ENCODE peak calls at places on chromosomes 7 and 10, in four cellular contexts. R, A, M and W are unnamed samples.

GRCh38 chr10:25023278-25023677 is 6.9 kb downstream of the THNSL1 start:
- DNase-seq in M (no peak), A (no peak), R (no peak), W (peak)

GRCh38 chr10:7622969-7623368 is 43.8 kb downstream of the ITIH5 start:
- DNase-seq in R (no peak), M (no peak), A (no peak), W (no peak)

GRCh38 chr7:114409750-114410149 is 4.9 kb upstream of the FOXP2 start:
- DNase-seq in R (peak), A (no peak), M (no peak), W (no peak)

GRCh38 chr7:122137291-122138077 is 6.6 kb downstream of the AASS start:
- DNase-seq in A (no peak), R (peak), M (no peak), W (peak)

GRCh38 chr7:32462966-32463365 is 27.2 kb downstream of the LSM5 start:
- DNase-seq in M (no peak), R (no peak), A (no peak), W (no peak)

GRCh38 chr7:115924398-115924797 is 106.2 kb downstream of the TFEC start:
- DNase-seq in A (no peak), M (no peak), R (no peak), W (no peak)

GRCh38 chr10:83212632-83213349 is 926.5 kb upstream of the GHITM start:
- DNase-seq in A (no peak), R (peak), M (peak), W (no peak)

GRCh38 chr7:4694653-4695335 is 12.7 kb downstream of the FOXK1 start:
- DNase-seq in R (no peak), A (peak), M (no peak), W (peak)

GRCh38 chr10:72802291-72803118 is 91.0 kb upstream of the OIT3 start:
- DNase-seq in A (no peak), R (peak), M (no peak), W (peak)

GRCh38 chr10:104521901-104522827 is 118.9 kb upstream of the SORCS3 start:
- DNase-seq in M (no peak), R (no peak), A (no peak), W (no peak)

GRCh38 chr7:1666251-1666778 is 3.8 kb upstream of the ELFN1 start:
- DNase-seq in A (no peak), R (no peak), M (no peak), W (no peak)

GRCh38 chr10:72254891-72255568 is 18.7 kb upstream of the DDIT4 start:
- DNase-seq in R (peak), M (no peak), A (peak), W (peak)

GRCh38 chr10:32036922-32037321 is 19.3 kb downstream of the KIF5B start:
- DNase-seq in R (peak), A (no peak), M (no peak), W (no peak)

GRCh38 chr7:140196361-140197217 is 19.8 kb upstream of the KDM7A start:
- DNase-seq in A (peak), M (no peak), R (no peak), W (peak)

GRCh38 chr7:32616625-32617024 is 121.3 kb downstream of the AVL9 start:
- DNase-seq in M (peak), R (peak), A (peak), W (peak)

GRCh38 chr10:100662067-100662466 is 83.3 kb upstream of the PAX2 start:
- DNase-seq in M (no peak), A (no peak), R (no peak), W (no peak)

GRCh38 chr7:140085447-140085846 is 22.7 kb upstream of the PARP12 start:
- DNase-seq in A (no peak), M (no peak), R (no peak), W (no peak)

GRCh38 chr10:68296833-68297232 is 35.0 kb upstream of the HNRNPH3 start:
- DNase-seq in M (no peak), R (no peak), A (no peak), W (no peak)

GRCh38 chr7:120857558-120858298 is at the start of gene TSPAN12:
- DNase-seq in R (peak), M (no peak), A (peak), W (peak)

GRCh38 chr7:6430271-6430940 is 17.3 kb downstream of the DAGLB start:
- DNase-seq in R (peak), M (no peak), A (no peak), W (peak)

GRCh38 chr7:149713731-149714068 is 59.7 kb downstream of the ZNF467 start:
- DNase-seq in M (no peak), R (no peak), A (no peak), W (no peak)

GRCh38 chr7:121084256-121084655 is 95.7 kb downstream of the CPED1 start:
- DNase-seq in R (peak), M (no peak), A (no peak), W (peak)

GRCh38 chr7:98133621-98134266 is 27.1 kb downstream of the LMTK2 start:
- DNase-seq in R (peak), M (peak), A (no peak), W (peak)

GRCh38 chr10:61662794-61663259 is at the start of gene CABCOCO1:
- DNase-seq in A (peak), M (no peak), R (peak), W (peak)

GRCh38 chr7:78307892-78308291 is 509.3 kb downstream of the PHTF2 start:
- DNase-seq in R (no peak), A (no peak), M (no peak), W (no peak)

GRCh38 chr10:68496072-68496471 is 24.3 kb upstream of the DNA2 start:
- DNase-seq in M (no peak), A (no peak), R (no peak), W (no peak)

GRCh38 chr7:128931965-128932861 is 5.5 kb upstream of the IRF5 start:
- DNase-seq in M (no peak), A (no peak), R (no peak), W (no peak)

GRCh38 chr10:23373156-23373555 is 28.6 kb upstream of the C10orf67 start:
- DNase-seq in R (peak), M (peak), A (no peak), W (no peak)

GRCh38 chr10:43881657-43882056 is 233.0 kb upstream of the ZNF32 start:
- DNase-seq in A (no peak), M (no peak), R (no peak), W (no peak)

GRCh38 chr7:138243430-138243829 is 167.2 kb downstream of the AKR1D1 start:
- DNase-seq in R (peak), M (no peak), A (no peak), W (peak)

GRCh38 chr10:73218466-73219191 is 28.4 kb downstream of the DNAJC9 start:
- DNase-seq in M (no peak), R (peak), A (no peak), W (peak)

DNA sequence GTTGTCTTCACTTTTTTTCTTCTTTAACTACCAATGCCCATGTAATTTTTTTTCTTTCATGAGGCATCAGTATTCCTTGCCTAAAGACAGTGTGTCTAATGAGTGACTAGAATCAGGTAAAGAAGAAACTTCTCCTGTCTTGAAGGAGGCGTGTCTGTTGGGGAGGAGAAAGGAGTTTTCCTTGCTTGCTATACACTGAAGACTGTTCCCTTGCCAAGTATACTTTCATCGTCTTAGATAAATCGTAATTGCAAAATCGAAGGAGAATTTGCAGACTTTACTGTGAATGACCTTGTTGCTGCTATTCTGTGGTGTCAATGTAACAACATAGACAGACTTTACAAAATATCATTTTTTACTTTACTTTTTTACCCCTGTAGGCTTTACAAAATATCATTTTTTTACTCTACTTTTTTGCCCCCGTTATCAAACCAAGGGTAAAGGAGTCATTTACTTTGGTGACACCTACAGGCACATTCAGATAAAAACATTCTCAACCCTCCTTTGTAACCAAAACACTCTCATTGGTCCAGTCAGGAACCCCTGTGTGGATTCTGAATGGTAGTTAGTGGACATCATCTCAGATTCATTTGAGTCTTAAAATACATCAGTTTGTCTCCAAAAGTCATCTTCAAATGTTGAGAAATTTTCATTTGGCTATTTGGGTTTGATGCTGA is 232.4 kb downstream of the AHR start:
- DNase-seq in R (peak), M (no peak), A (no peak), W (peak)
- TF ChIP-seq CTCF in R (peak), M (no peak), A (peak), W (peak)

DNA sequence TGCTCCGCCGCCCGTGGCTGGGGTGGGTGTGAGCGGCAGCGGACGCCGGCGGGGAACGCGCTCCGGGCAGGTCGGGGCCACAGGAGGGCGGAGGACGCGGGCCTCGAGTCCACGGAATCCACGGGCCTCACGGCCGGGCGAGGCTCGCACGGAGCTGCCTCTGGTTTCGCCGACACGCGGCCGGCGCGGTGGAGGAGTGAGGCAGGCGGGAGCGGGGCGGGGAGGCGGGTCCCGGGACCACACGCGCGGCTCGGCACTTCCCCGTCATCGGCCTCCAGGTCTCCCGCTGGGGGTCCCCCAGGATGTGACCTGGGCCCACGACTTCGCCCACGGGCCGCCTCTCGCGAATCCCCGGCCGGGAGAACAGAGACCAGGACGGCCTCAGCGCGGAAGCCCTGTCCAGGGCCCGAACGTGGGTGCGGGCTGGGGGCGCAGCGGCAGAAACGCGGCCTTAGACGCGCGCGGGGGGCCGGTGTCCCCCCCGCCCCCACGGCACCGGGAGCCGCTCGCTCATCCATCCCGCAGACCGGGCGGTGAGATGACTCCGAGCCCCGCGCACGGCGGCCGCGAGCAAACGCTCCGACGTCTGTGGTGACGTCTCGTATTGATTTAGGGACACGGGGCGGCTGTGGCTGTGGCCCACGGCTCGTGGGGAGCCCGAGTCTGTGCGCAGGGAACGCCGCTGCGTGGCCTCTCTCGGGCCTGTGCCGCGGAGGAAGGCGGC is 744 bp upstream of the NKX6-2 start:
- DNase-seq in R (no peak), M (no peak), A (no peak), W (no peak)
- H3K4me3 ChIP-seq in R (no peak), M (no peak), A (peak), W (no peak)

GRCh38 chr7:142188846-142189245 is 69.0 kb downstream of the PRSS58 start:
- DNase-seq in M (no peak), R (peak), A (no peak), W (peak)
- TF ChIP-seq CTCF in M (peak), R (peak), A (peak), W (peak)

GRCh38 chr10:123136806-123137642 is 1.3 kb downstream of the HMX3 start:
- DNase-seq in A (no peak), R (no peak), M (no peak), W (no peak)
- H3K4me3 ChIP-seq in A (peak), R (no peak), M (no peak), W (no peak)

GRCh38 chr7:21986101-21986500 is 40.4 kb upstream of the CDCA7L start:
- DNase-seq in M (no peak), A (no peak), R (no peak), W (no peak)

GRCh38 chr7:21980921-21981320 is 35.2 kb upstream of the CDCA7L start:
- DNase-seq in R (no peak), M (no peak), A (no peak), W (no peak)

GRCh38 chr7:21981524-21981923 is 35.8 kb upstream of the CDCA7L start:
- DNase-seq in A (no peak), M (no peak), R (no peak), W (no peak)

DNA sequence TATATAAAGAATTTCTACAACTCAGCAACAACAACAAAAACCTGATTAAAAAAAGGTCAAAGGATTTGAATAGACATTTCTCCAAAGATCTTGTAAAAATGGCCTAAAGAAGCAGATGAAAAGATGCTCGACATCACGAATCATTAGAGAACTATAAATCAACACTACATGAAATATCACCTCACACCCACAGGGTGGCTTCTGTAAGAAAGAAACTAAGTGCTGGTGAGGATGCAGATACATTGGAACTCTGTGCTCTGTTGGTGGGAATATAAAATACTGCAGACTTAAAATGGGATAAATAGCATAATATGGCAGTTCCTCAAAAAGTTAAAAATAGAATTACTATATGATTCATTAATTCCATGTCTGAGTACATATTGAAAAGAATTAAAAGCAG is 38.3 kb upstream of the CDCA7L start:
- DNase-seq in M (no peak), A (no peak), R (no peak), W (peak)
- TF ChIP-seq CTCF in M (peak), A (no peak), R (peak), W (no peak)